ENCODE peak calls at places on chromosomes 2 and 18, in seven cellular contexts. One of them, this sample, is unnamed.

GRCh38 chr18:36942264-36942663 is 113.3 kb downstream of the KIAA1328 start:
- DNase-seq in HepG2: peak; percentile 19
- DNase-seq in SK-N-SH: peak; percentile 37
- DNase-seq in H1: no peak
- DNase-seq in GM12878: no peak
- DNase-seq in HCT116: peak; percentile 18
- DNase-seq in K562: peak; percentile 56
- DNase-seq in this sample: no peak

GRCh38 chr18:68219867-68220266 is 495.0 kb downstream of the TMX3 start:
- DNase-seq in HepG2: no peak
- DNase-seq in SK-N-SH: no peak
- DNase-seq in H1: no peak
- DNase-seq in GM12878: no peak
- DNase-seq in HCT116: no peak
- DNase-seq in K562: no peak
- DNase-seq in this sample: no peak

GRCh38 chr2:68052717-68053422 is 9.9 kb downstream of the C1D start:
- DNase-seq in HepG2: no peak
- DNase-seq in SK-N-SH: no peak
- DNase-seq in H1: no peak
- DNase-seq in GM12878: no peak
- DNase-seq in HCT116: no peak
- DNase-seq in K562: no peak
- DNase-seq in this sample: no peak

GRCh38 chr18:36075862-36076587 is 8.7 kb upstream of the RPRD1A start:
- DNase-seq in HepG2: peak; percentile 58
- DNase-seq in SK-N-SH: no peak
- DNase-seq in H1: no peak
- DNase-seq in GM12878: peak; percentile 21
- DNase-seq in HCT116: no peak
- DNase-seq in K562: no peak
- DNase-seq in this sample: peak; percentile 25

GRCh38 chr2:46612675-46613074 is 133.3 kb downstream of the TMEM247 start:
- DNase-seq in HepG2: no peak
- DNase-seq in SK-N-SH: no peak
- DNase-seq in H1: no peak
- DNase-seq in GM12878: no peak
- DNase-seq in HCT116: no peak
- DNase-seq in K562: no peak
- DNase-seq in this sample: no peak

GRCh38 chr2:74334931-74335333 is 8.3 kb downstream of the SLC4A5 start:
- DNase-seq in HepG2: peak; percentile 59
- DNase-seq in SK-N-SH: peak; percentile 74
- DNase-seq in H1: peak; percentile 51
- DNase-seq in GM12878: peak; percentile 17
- DNase-seq in HCT116: peak; percentile 57
- DNase-seq in K562: peak; percentile 77
- DNase-seq in this sample: peak; percentile 12

GRCh38 chr18:9413586-9413985 is 61.7 kb upstream of the RALBP1 start:
- DNase-seq in HepG2: no peak
- DNase-seq in SK-N-SH: no peak
- DNase-seq in H1: no peak
- DNase-seq in GM12878: no peak
- DNase-seq in HCT116: no peak
- DNase-seq in K562: no peak
- DNase-seq in this sample: no peak

GRCh38 chr2:142989276-142990204 is 112.1 kb downstream of the KYNU start:
- DNase-seq in HepG2: peak; percentile 44
- DNase-seq in SK-N-SH: no peak
- DNase-seq in H1: no peak
- DNase-seq in GM12878: no peak
- DNase-seq in HCT116: peak; percentile 24
- DNase-seq in K562: no peak
- DNase-seq in this sample: no peak

GRCh38 chr2:181304011-181304844 is 153.0 kb upstream of the ITGA4 start:
- DNase-seq in HepG2: no peak
- DNase-seq in SK-N-SH: no peak
- DNase-seq in H1: no peak
- DNase-seq in GM12878: no peak
- DNase-seq in HCT116: no peak
- DNase-seq in K562: no peak
- DNase-seq in this sample: no peak

GRCh38 chr2:151851761-151852160 is 23.5 kb upstream of the ARL5A start:
- DNase-seq in HepG2: peak; percentile 44
- DNase-seq in SK-N-SH: no peak
- DNase-seq in H1: no peak
- DNase-seq in GM12878: no peak
- DNase-seq in HCT116: no peak
- DNase-seq in K562: no peak
- DNase-seq in this sample: no peak

GRCh38 chr18:76459687-76460350 is 35.2 kb downstream of the ZNF516 start:
- DNase-seq in HepG2: no peak
- DNase-seq in SK-N-SH: no peak
- DNase-seq in H1: no peak
- DNase-seq in GM12878: no peak
- DNase-seq in HCT116: peak; percentile 15
- DNase-seq in K562: no peak
- DNase-seq in this sample: no peak

GRCh38 chr2:171478345-171478744 is 43.9 kb upstream of the CYBRD1 start:
- DNase-seq in HepG2: no peak
- DNase-seq in SK-N-SH: no peak
- DNase-seq in H1: no peak
- DNase-seq in GM12878: no peak
- DNase-seq in HCT116: no peak
- DNase-seq in K562: no peak
- DNase-seq in this sample: no peak

GRCh38 chr18:22705328-22705727 is 227.8 kb upstream of the RBBP8 start:
- DNase-seq in HepG2: no peak
- DNase-seq in SK-N-SH: no peak
- DNase-seq in H1: no peak
- DNase-seq in GM12878: no peak
- DNase-seq in HCT116: no peak
- DNase-seq in K562: no peak
- DNase-seq in this sample: no peak

GRCh38 chr2:191064590-191064989 is 50.6 kb upstream of the STAT1 start:
- DNase-seq in HepG2: no peak
- DNase-seq in SK-N-SH: no peak
- DNase-seq in H1: no peak
- DNase-seq in GM12878: no peak
- DNase-seq in HCT116: no peak
- DNase-seq in K562: no peak
- DNase-seq in this sample: no peak

GRCh38 chr2:191618789-191619185 is 59.1 kb upstream of the NABP1 start:
- DNase-seq in HepG2: no peak
- DNase-seq in SK-N-SH: no peak
- DNase-seq in H1: no peak
- DNase-seq in GM12878: no peak
- DNase-seq in HCT116: no peak
- DNase-seq in K562: no peak
- DNase-seq in this sample: peak; percentile 55

DNA sequence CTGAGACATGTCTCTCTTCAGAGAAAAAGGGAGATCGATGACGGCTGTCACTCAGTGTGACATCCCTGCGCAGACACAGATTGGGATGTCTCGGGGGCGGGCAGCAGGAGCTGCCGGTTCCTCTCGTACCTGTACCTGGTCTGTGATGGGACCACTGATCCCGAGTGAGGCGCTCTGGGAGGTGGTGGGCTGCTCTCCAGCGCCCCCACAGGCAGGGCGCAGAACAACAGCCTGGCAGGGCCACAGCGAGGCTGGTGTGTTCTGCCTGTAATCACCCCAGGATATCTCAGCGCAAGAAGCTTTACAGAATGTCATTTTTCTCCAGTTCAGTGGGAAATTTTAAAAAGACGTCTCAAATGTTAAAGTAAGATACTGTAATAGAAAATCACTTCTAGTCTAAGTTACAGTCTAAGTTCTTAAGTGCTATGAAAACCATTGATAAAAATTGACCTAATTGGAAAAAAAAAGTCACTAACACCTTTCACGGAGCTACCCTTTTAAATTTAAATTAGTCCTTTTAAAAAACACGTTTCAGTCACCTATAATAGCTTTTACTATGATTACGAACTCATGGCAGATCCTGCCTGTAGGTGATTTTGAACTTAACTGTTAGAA is 189.8 kb downstream of the SNTG2 start:
- DNase-seq in HepG2: peak; percentile 24
- DNase-seq in SK-N-SH: peak; percentile 90
- DNase-seq in H1: peak; percentile 51
- DNase-seq in GM12878: no peak
- DNase-seq in HCT116: no peak
- DNase-seq in K562: peak; percentile 88
- DNase-seq in this sample: peak; percentile 43
- TF ChIP-seq JUND in HepG2: no peak
- TF ChIP-seq JUND in SK-N-SH: no peak
- TF ChIP-seq JUND in H1: peak; percentile 35
- TF ChIP-seq JUND in GM12878: no peak
- TF ChIP-seq JUND in HCT116: no peak
- TF ChIP-seq JUND in K562: no peak
- TF ChIP-seq JUND in this sample: no peak

GRCh38 chr18:32670727-32671126 is 102.1 kb downstream of the KLHL14 start:
- DNase-seq in HepG2: no peak
- DNase-seq in SK-N-SH: no peak
- DNase-seq in H1: no peak
- DNase-seq in GM12878: no peak
- DNase-seq in HCT116: no peak
- DNase-seq in K562: no peak
- DNase-seq in this sample: no peak

GRCh38 chr18:32674491-32674890 is 98.3 kb downstream of the KLHL14 start:
- DNase-seq in HepG2: peak; percentile 28
- DNase-seq in SK-N-SH: peak; percentile 5
- DNase-seq in H1: no peak
- DNase-seq in GM12878: no peak
- DNase-seq in HCT116: no peak
- DNase-seq in K562: no peak
- DNase-seq in this sample: peak; percentile 32

DNA sequence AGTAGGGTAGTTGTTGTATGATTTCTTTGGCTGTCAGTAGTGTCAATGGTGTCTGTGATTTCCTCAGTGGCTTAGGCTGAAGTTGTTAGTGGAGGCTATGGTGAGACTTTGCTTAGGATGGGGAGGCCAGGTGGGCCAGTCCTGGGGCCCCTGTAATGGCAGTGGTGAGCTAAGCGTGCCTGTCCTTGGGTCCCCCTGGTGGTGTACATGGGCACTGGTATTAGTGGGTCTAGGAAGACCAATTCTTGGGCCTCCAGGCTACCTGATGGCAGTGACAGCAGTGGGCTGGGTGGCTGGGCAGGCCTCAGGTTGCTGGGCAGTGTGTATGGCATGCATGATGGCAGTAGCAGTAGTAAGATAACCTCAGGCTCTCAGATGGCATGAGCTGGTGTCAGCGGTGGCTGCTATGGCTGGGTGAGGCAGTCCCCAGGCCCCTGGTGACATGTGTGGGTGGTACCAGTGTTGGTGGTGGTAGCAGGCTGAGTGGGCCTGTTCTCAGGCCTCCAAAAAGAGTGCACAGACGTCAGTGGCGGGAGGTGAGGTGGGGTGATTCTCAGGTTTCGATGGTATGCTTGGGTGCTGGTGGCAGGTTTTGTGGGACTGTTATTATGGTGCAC is 103.2 kb downstream of the KLHL14 start:
- DNase-seq in HepG2: peak; percentile 9
- DNase-seq in SK-N-SH: peak; percentile 4
- DNase-seq in H1: no peak
- DNase-seq in GM12878: no peak
- DNase-seq in HCT116: no peak
- DNase-seq in K562: no peak
- DNase-seq in this sample: no peak
- TF ChIP-seq JUND in HepG2: no peak
- TF ChIP-seq JUND in SK-N-SH: no peak
- TF ChIP-seq JUND in H1: no peak
- TF ChIP-seq JUND in GM12878: no peak
- TF ChIP-seq JUND in HCT116: no peak
- TF ChIP-seq JUND in K562: no peak
- TF ChIP-seq JUND in this sample: no peak

GRCh38 chr2:223819891-223820290 is 17.5 kb downstream of the AP1S3 start:
- DNase-seq in HepG2: no peak
- DNase-seq in SK-N-SH: no peak
- DNase-seq in H1: no peak
- DNase-seq in GM12878: no peak
- DNase-seq in HCT116: no peak
- DNase-seq in K562: no peak
- DNase-seq in this sample: no peak

GRCh38 chr2:223824301-223824700 is 13.1 kb downstream of the AP1S3 start:
- DNase-seq in HepG2: no peak
- DNase-seq in SK-N-SH: no peak
- DNase-seq in H1: no peak
- DNase-seq in GM12878: no peak
- DNase-seq in HCT116: no peak
- DNase-seq in K562: no peak
- DNase-seq in this sample: no peak

GRCh38 chr2:223826995-223827394 is 10.4 kb downstream of the AP1S3 start:
- DNase-seq in HepG2: no peak
- DNase-seq in SK-N-SH: no peak
- DNase-seq in H1: no peak
- DNase-seq in GM12878: no peak
- DNase-seq in HCT116: no peak
- DNase-seq in K562: no peak
- DNase-seq in this sample: no peak

GRCh38 chr2:223820549-223820948 is 16.8 kb downstream of the AP1S3 start:
- DNase-seq in HepG2: no peak
- DNase-seq in SK-N-SH: no peak
- DNase-seq in H1: no peak
- DNase-seq in GM12878: no peak
- DNase-seq in HCT116: no peak
- DNase-seq in K562: no peak
- DNase-seq in this sample: no peak

DNA sequence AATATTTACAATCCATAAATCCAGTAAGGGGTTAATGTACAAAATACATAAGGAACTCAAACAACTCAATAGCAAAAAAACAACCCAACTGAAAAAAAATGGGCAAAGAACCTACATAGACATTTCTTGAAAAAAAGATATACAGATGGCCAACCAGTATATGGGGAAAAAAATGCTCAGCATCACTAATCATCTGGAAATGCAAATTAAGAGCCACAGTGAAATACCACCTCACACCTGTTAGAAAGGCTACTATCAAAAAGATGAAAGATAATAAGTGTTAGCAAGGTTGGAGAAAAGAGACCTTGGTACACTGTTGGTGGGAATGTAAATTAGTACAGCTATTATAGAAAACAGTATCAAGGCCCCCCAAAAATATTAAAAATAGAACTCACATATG is 14.6 kb downstream of the AP1S3 start:
- DNase-seq in HepG2: no peak
- DNase-seq in SK-N-SH: no peak
- DNase-seq in H1: no peak
- DNase-seq in GM12878: no peak
- DNase-seq in HCT116: no peak
- DNase-seq in K562: no peak
- DNase-seq in this sample: no peak
- TF ChIP-seq JUND in HepG2: no peak
- TF ChIP-seq JUND in SK-N-SH: no peak
- TF ChIP-seq JUND in H1: no peak
- TF ChIP-seq JUND in GM12878: no peak
- TF ChIP-seq JUND in HCT116: no peak
- TF ChIP-seq JUND in K562: no peak
- TF ChIP-seq JUND in this sample: no peak

DNA sequence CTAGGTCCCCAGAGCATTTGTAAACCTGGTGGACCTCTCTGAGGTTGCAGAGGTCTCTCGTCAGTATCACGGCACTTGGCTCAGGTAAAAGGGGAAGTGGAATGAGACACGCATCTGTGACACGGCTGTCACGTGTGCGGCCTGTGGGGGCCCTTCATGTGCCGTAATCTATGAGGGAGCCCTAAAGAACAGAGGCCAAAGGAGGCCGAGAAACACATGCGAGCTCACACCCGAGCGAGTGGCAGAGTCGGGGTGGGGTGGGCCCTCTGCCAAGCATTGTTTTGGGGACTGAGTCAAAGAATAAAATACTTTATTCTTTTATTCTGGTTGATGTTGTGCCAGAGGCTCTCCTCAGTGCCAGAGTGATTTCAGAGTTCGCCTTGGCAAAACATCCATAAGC is 43.2 kb downstream of the PLB1 start:
- DNase-seq in HepG2: no peak
- DNase-seq in SK-N-SH: no peak
- DNase-seq in H1: no peak
- DNase-seq in GM12878: no peak
- DNase-seq in HCT116: no peak
- DNase-seq in K562: no peak
- DNase-seq in this sample: no peak
- TF ChIP-seq JUND in HepG2: no peak
- TF ChIP-seq JUND in SK-N-SH: no peak
- TF ChIP-seq JUND in H1: no peak
- TF ChIP-seq JUND in GM12878: no peak
- TF ChIP-seq JUND in HCT116: no peak
- TF ChIP-seq JUND in K562: no peak
- TF ChIP-seq JUND in this sample: no peak